ENCODE peak calls at places on chromosomes 6 and 20, in nine cellular contexts. R, S, V, M, G, N, T, L and F are unnamed samples.

GRCh38 chr6:42727084-42727601 is 4.7 kb upstream of the PRPH2 start:
- DNase-seq in R (peak), S (peak), V (peak), M (peak), G (no peak), N (no peak), T (no peak), L (no peak), F (no peak)

GRCh38 chr6:121647905-121648304 is 212.5 kb downstream of the GJA1 start:
- DNase-seq in R (no peak), S (no peak), V (no peak), M (no peak), G (no peak), N (no peak), T (no peak), L (no peak), F (peak)

GRCh38 chr20:18006684-18007083 is 37.9 kb downstream of the MGME1 start:
- DNase-seq in R (no peak), S (no peak), V (no peak), M (no peak), G (no peak), N (no peak), T (no peak), L (no peak), F (no peak)

GRCh38 chr6:122323361-122323760 is 76.1 kb upstream of the HSF2 start:
- DNase-seq in R (no peak), S (no peak), V (no peak), M (no peak), G (no peak), N (no peak), T (no peak), L (no peak), F (no peak)

GRCh38 chr6:11750682-11751081 is 27.9 kb downstream of the ADTRP start:
- DNase-seq in R (no peak), S (no peak), V (no peak), M (peak), G (no peak), N (no peak), T (no peak), L (no peak), F (no peak)

GRCh38 chr20:21361266-21361665 is 36.1 kb downstream of the NKX2-4 start:
- DNase-seq in R (no peak), S (no peak), V (no peak), M (no peak), G (no peak), N (no peak), T (no peak), L (no peak), F (peak)

GRCh38 chr6:1059596-1059995 is 252.3 kb upstream of the FOXQ1 start:
- DNase-seq in R (no peak), S (no peak), V (no peak), M (no peak), G (peak), N (no peak), T (no peak), L (no peak), F (no peak)

GRCh38 chr6:47234258-47234933 is 75.3 kb downstream of the TNFRSF21 start:
- DNase-seq in R (no peak), S (peak), V (no peak), M (no peak), G (peak), N (no peak), T (no peak), L (no peak), F (no peak)

GRCh38 chr20:44196278-44196677 is 9.3 kb upstream of the JPH2 start:
- DNase-seq in R (no peak), S (no peak), V (no peak), M (no peak), G (no peak), N (no peak), T (no peak), L (no peak), F (peak)

GRCh38 chr6:168292911-168293310 is 26.7 kb downstream of the DACT2 start:
- DNase-seq in R (no peak), S (no peak), V (no peak), M (no peak), G (no peak), N (no peak), T (no peak), L (no peak), F (no peak)

GRCh38 chr20:35637266-35637665 is 21.6 kb downstream of the SPAG4 start:
- DNase-seq in R (no peak), S (no peak), V (no peak), M (no peak), G (no peak), N (no peak), T (no peak), L (no peak), F (no peak)

GRCh38 chr6:79421001-79421411 is 116.2 kb downstream of the LCA5 start:
- DNase-seq in R (no peak), S (no peak), V (no peak), M (no peak), G (no peak), N (no peak), T (no peak), L (no peak), F (no peak)

GRCh38 chr20:31569163-31570020 is 35.7 kb upstream of the ID1 start:
- DNase-seq in R (peak), S (peak), V (peak), M (peak), G (peak), N (peak), T (peak), L (peak), F (peak)

GRCh38 chr6:119172813-119173212 is 94.3 kb upstream of the FAM184A start:
- DNase-seq in R (no peak), S (no peak), V (no peak), M (no peak), G (no peak), N (no peak), T (no peak), L (no peak), F (peak)

GRCh38 chr20:17579369-17580039 is 9.6 kb downstream of the DSTN start:
- DNase-seq in R (no peak), S (no peak), V (no peak), M (no peak), G (no peak), N (no peak), T (no peak), L (no peak), F (peak)

GRCh38 chr6:11218827-11219826 is 13.3 kb downstream of the NEDD9 start:
- DNase-seq in R (peak), S (peak), V (peak), M (peak), G (no peak), N (no peak), T (no peak), L (no peak), F (no peak)

GRCh38 chr6:79878142-79878748 is 69.1 kb downstream of the ELOVL4 start:
- DNase-seq in R (peak), S (no peak), V (peak), M (no peak), G (no peak), N (no peak), T (no peak), L (no peak), F (peak)

GRCh38 chr6:23114812-23115504 is 545.6 kb downstream of the HDGFL1 start:
- DNase-seq in R (no peak), S (no peak), V (no peak), M (no peak), G (no peak), N (no peak), T (no peak), L (no peak), F (no peak)

GRCh38 chr6:34992353-34992752 is 103.3 kb downstream of the ANKS1A start:
- DNase-seq in R (no peak), S (no peak), V (no peak), M (no peak), G (no peak), N (no peak), T (no peak), L (no peak), F (no peak)